ENCODE peak calls at places on chromosomes 13 and 19, in eight cellular contexts. F is neural progenitor cell, H is endothelial cell of umbilical vein, R is GM23338, L is hepatocyte, I is fibroblast of lung, C is astrocyte, W is mesendoderm. D is an unnamed sample. For H3K79me2 and H3K4me1, the result is how much of the 10 kb centered on the place peaks cover.

GRCh38 chr13:25899464-25899863 is 152.4 kb downstream of the SHISA2 start:
- DNase-seq in R (no peak), I (no peak), H (no peak), L (no peak), C (no peak), W (no peak), F (no peak), D (no peak)

GRCh38 chr19:18660051-18660910 is 23.2 kb upstream of the CRTC1 start:
- DNase-seq in L (no peak), F (no peak), H (no peak), W (no peak), C (peak), R (no peak), I (peak), D (peak)

GRCh38 chr13:94917814-94918213 is 205.5 kb upstream of the SOX21 start:
- DNase-seq in R (peak), H (peak), F (peak), C (no peak), I (no peak), L (peak), W (peak), D (no peak)

GRCh38 chr13:59663707-59664106 is 500.0 kb downstream of the DIAPH3 start:
- DNase-seq in W (no peak), H (no peak), F (no peak), C (no peak), R (no peak), I (no peak), L (no peak), D (no peak)

GRCh38 chr19:45571457-45572220 is 13.0 kb downstream of the OPA3 start:
- DNase-seq in F (no peak), R (no peak), C (no peak), I (no peak), W (no peak), L (no peak), H (no peak), D (no peak)

GRCh38 chr19:36488816-36489138 is 584 bp downstream of the ZNF566 start:
- DNase-seq in H (no peak), L (peak), W (no peak), F (peak), R (no peak), C (no peak), I (peak), D (no peak)

GRCh38 chr13:99275093-99275469 is 16.9 kb upstream of the GPR18 start:
- DNase-seq in F (no peak), C (peak), I (peak), W (no peak), H (no peak), R (no peak), L (no peak), D (peak)

GRCh38 chr13:46643165-46643777 is 90.3 kb downstream of the LRCH1 start:
- DNase-seq in H (no peak), L (no peak), I (no peak), F (no peak), R (no peak), C (no peak), W (no peak), D (no peak)

GRCh38 chr13:35283856-35284255 is 192.6 kb downstream of the MAB21L1 start:
- DNase-seq in L (peak), C (peak), F (no peak), W (no peak), R (no peak), H (peak), I (peak), D (peak)

GRCh38 chr13:99926014-99926731 is 45.4 kb downstream of the ZIC5 start:
- DNase-seq in H (no peak), C (peak), L (no peak), W (no peak), I (peak), R (no peak), F (no peak), D (peak)

GRCh38 chr19:51651216-51651846 is 4.7 kb upstream of the SIGLEC14 start:
- DNase-seq in R (no peak), W (no peak), H (no peak), C (no peak), L (no peak), I (no peak), F (no peak), D (no peak)

GRCh38 chr13:112324121-112324520 is 52.0 kb upstream of the SPACA7 start:
- DNase-seq in W (no peak), L (no peak), H (no peak), F (peak), C (no peak), R (no peak), I (no peak), D (no peak)

GRCh38 chr19:13079542-13079986 is 23.1 kb downstream of the LYL1 start:
- DNase-seq in R (no peak), H (peak), W (no peak), C (no peak), I (peak), F (no peak), L (peak), D (peak)

GRCh38 chr13:30874111-30874510 is 32.0 kb upstream of the MEDAG start:
- DNase-seq in I (no peak), L (no peak), C (no peak), F (no peak), H (no peak), W (no peak), R (no peak), D (no peak)

GRCh38 chr19:15259900-15260299 is 27.7 kb upstream of the EPHX3 start:
- DNase-seq in H (no peak), F (no peak), W (no peak), I (no peak), L (no peak), R (no peak), C (no peak), D (no peak)
- H3K79me2 ChIP-seq in H (under half), F (half or more), W (under half), I (under half), L (half or more), R (under half), C (half or more), D (half or more)

GRCh38 chr19:5693195-5694166 is 3.4 kb downstream of the RPL36 start:
- DNase-seq in I (no peak), H (no peak), F (no peak), C (no peak), W (no peak), R (no peak), L (peak), D (no peak)
- H3K4me3 ChIP-seq in I (no peak), H (no peak), F (no peak), C (no peak), W (no peak), R (no peak), L (no peak), D (no peak)

DNA sequence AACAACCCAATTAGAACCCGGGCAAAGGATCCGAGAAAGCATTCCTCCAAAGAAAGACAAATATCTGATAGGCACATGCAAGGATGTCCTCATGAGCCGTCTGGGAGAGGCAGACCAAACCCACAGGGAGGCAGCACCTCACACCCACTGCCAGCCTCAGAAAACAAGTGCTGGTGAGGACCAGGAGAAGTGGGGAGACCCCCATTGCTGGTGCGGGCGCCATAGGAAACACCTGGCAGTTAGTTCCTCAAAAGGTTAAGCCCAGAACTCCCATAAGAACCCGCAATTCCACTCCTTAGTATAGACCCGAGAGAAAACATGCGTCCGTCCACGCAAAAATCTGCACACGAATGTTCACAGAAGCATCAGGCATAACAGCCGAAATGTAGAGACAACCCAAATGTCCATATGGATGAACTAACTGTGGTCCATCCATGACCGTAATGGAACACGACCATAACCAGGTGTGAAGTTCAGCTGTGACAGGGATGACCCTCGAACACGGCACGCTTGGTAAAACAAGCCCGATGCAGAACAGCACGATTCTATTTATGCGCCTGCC is 7.9 kb downstream of the ZNF787 start:
- DNase-seq in L (no peak), R (no peak), F (no peak), H (no peak), I (no peak), W (no peak), C (no peak), D (no peak)
- H3K4me1 ChIP-seq in L (half or more), R (half or more), F (under half), H (under half), I (under half), W (under half), C (under half), D (under half)

GRCh38 chr19:1648926-1649541 is 3.4 kb downstream of the TCF3 start:
- DNase-seq in H (no peak), F (no peak), R (no peak), C (no peak), W (no peak), I (no peak), L (no peak), D (peak)

GRCh38 chr19:1648156-1648925 is 4.1 kb downstream of the TCF3 start:
- DNase-seq in C (no peak), W (no peak), L (no peak), R (no peak), I (no peak), F (no peak), H (no peak), D (no peak)

GRCh38 chr19:1650627-1651009 is 1.8 kb downstream of the TCF3 start:
- DNase-seq in C (no peak), H (peak), W (peak), F (peak), L (no peak), I (peak), R (peak), D (peak)

GRCh38 chr19:1651061-1651547 is 1.3 kb downstream of the TCF3 start:
- DNase-seq in W (peak), H (peak), R (peak), C (no peak), L (peak), I (peak), F (peak), D (peak)

GRCh38 chr19:1649706-1650626 is 2.4 kb downstream of the TCF3 start:
- DNase-seq in R (no peak), W (no peak), C (no peak), L (no peak), F (no peak), H (no peak), I (no peak), D (no peak)
- H3K79me2 ChIP-seq in R (half or more), W (under half), C (half or more), L (half or more), F (half or more), H (under half), I (under half), D (under half)

GRCh38 chr13:43368003-43368402 is 344.6 kb downstream of the DNAJC15 start:
- DNase-seq in H (peak), W (no peak), L (peak), F (no peak), C (no peak), I (peak), R (no peak), D (peak)

GRCh38 chr13:43363156-43363918 is 340.0 kb downstream of the DNAJC15 start:
- DNase-seq in L (no peak), H (peak), W (no peak), F (no peak), R (no peak), C (peak), I (peak), D (peak)

GRCh38 chr13:43365042-43365344 is 341.6 kb downstream of the DNAJC15 start:
- DNase-seq in I (no peak), H (no peak), C (no peak), W (no peak), R (no peak), L (no peak), F (no peak), D (no peak)

GRCh38 chr13:43360911-43361605 is 337.7 kb downstream of the DNAJC15 start:
- DNase-seq in C (peak), H (no peak), L (peak), W (no peak), F (no peak), R (no peak), I (no peak), D (no peak)

GRCh38 chr13:43364210-43365041 is 341.0 kb downstream of the DNAJC15 start:
- DNase-seq in F (peak), C (peak), I (peak), L (no peak), H (peak), W (no peak), R (no peak), D (peak)
- H3K4me3 ChIP-seq in F (no peak), C (peak), I (peak), L (no peak), H (no peak), W (no peak), R (no peak), D (peak)

GRCh38 chr19:662207-662961 is 630 bp downstream of the RNF126 start:
- DNase-seq in H (peak), C (peak), F (peak), W (peak), R (peak), I (no peak), L (peak), D (peak)
- H3K4me1 ChIP-seq in H (under half), C (under half), F (under half), W (under half), R (under half), I (under half), L (under half), D (under half)

GRCh38 chr13:50537029-50537428 is 306.5 kb downstream of the DLEU7 start:
- DNase-seq in I (no peak), L (no peak), R (no peak), C (no peak), F (no peak), H (no peak), W (no peak), D (no peak)

GRCh38 chr13:50535050-50535449 is 308.4 kb downstream of the DLEU7 start:
- DNase-seq in F (no peak), I (no peak), C (no peak), L (no peak), H (no peak), W (no peak), R (no peak), D (no peak)

GRCh38 chr13:50529154-50529882 is 314.2 kb downstream of the DLEU7 start:
- DNase-seq in H (peak), C (peak), W (no peak), L (peak), R (no peak), F (no peak), I (peak), D (peak)

GRCh38 chr13:50527612-50528509 is 315.6 kb downstream of the DLEU7 start:
- DNase-seq in L (no peak), H (no peak), W (no peak), I (no peak), C (no peak), R (no peak), F (no peak), D (peak)

DNA sequence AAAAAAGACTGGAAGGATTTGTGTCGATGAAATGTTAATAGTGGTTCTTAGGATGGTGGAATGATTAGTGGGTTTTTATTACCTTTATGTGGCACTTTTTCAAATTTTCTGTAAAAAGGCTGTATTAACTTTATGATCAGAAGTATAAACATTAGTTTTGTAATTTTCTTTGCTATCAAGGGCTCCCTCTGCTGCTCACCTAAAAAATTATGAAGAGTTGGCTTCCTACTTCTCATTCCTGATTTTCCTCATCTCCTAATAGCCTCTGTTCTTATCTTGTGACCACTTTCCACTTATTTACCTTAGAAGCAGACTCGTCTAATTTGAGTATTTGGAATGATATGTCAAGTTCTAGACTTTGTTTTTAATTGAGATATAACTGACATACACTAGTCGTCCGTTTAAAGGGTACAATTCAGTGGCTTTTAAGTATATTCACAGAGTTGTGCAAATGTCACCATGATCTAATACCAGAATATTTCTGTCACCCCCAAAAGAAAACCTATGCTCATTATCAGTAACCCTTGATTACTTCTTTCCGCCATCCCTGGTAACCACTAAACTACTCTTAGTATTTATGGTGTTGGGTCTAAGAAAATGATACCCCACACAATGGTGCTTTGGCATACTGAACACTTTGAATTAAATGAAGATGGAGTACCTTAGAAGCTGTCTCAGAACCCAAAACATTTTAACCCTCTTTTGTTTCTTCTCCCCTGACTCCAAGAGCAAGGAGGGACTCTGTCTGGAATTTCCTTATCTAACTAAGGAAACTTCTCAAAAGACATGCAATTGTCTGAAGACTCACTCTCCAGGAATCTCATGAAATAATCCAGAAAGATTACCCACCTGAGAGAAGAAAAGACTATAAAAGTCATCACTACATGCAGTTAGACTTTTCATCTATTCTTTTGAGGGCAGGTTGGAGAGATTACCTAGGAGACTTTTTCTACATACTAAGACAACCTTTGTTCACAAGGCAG is 311.3 kb downstream of the DLEU7 start:
- DNase-seq in F (no peak), H (peak), W (no peak), R (no peak), L (peak), I (peak), C (no peak), D (peak)
- H3K79me2 ChIP-seq in F (under half), H (under half), W (under half), R (under half), L (under half), I (under half), C (under half), D (under half)